ENCODE peak calls at places on chromosome 1, in four cellular contexts. One of them, this sample, is unnamed.
A peak's percentile ranks its signal among the peaks of the same experiment; 100 is the strongest.

GRCh38 chr1:93448983-93449805 is 1.3 kb downstream of the FNBP1L start:
- DNase-seq in midbrain: peak; percentile 13
- DNase-seq in GM13977: peak; percentile 18
- DNase-seq in T-helper 1 cell: no peak
- DNase-seq in this sample: no peak

GRCh38 chr1:92441316-92442311 is 45.1 kb downstream of the GFI1 start:
- DNase-seq in midbrain: no peak
- DNase-seq in GM13977: no peak
- DNase-seq in T-helper 1 cell: no peak
- DNase-seq in this sample: no peak

GRCh38 chr1:201023517-201023902 is at the start of gene KIF21B:
- DNase-seq in GM13977: peak; percentile 96
- DNase-seq in midbrain: peak; percentile 82
- DNase-seq in T-helper 1 cell: peak; percentile 90
- DNase-seq in this sample: peak; percentile 89

GRCh38 chr1:173330149-173330951 is 123.2 kb upstream of the TNFSF4 start:
- DNase-seq in GM13977: no peak
- DNase-seq in T-helper 1 cell: no peak
- DNase-seq in midbrain: no peak
- DNase-seq in this sample: no peak

GRCh38 chr1:230713915-230714764 is at the start of gene AGT:
- DNase-seq in midbrain: peak; percentile 86
- DNase-seq in GM13977: no peak
- DNase-seq in T-helper 1 cell: no peak
- DNase-seq in this sample: no peak

GRCh38 chr1:8276173-8276914 is 41.6 kb upstream of the SLC45A1 start:
- DNase-seq in T-helper 1 cell: peak; percentile 63
- DNase-seq in midbrain: no peak
- DNase-seq in GM13977: no peak
- DNase-seq in this sample: no peak

GRCh38 chr1:193058529-193059281 is 455 bp downstream of the UCHL5 start:
- DNase-seq in midbrain: no peak
- DNase-seq in GM13977: peak; percentile 60
- DNase-seq in T-helper 1 cell: peak; percentile 77
- DNase-seq in this sample: peak; percentile 35

GRCh38 chr1:42747125-42747524 is 7.1 kb upstream of the CLDN19 start:
- DNase-seq in T-helper 1 cell: no peak
- DNase-seq in GM13977: peak; percentile 58
- DNase-seq in midbrain: peak; percentile 35
- DNase-seq in this sample: peak; percentile 9

GRCh38 chr1:172400073-172400737 is 20.3 kb upstream of the C1orf105 start:
- DNase-seq in midbrain: no peak
- DNase-seq in GM13977: no peak
- DNase-seq in T-helper 1 cell: no peak
- DNase-seq in this sample: no peak

GRCh38 chr1:109067883-109068282 is 7.9 kb downstream of the TAF13 start:
- DNase-seq in midbrain: no peak
- DNase-seq in GM13977: no peak
- DNase-seq in T-helper 1 cell: no peak
- DNase-seq in this sample: no peak

GRCh38 chr1:151199860-151200581 is 1.7 kb downstream of the PIP5K1A start:
- DNase-seq in T-helper 1 cell: peak; percentile 33
- DNase-seq in GM13977: no peak
- DNase-seq in midbrain: no peak
- DNase-seq in this sample: no peak

GRCh38 chr1:170145691-170146676 is at the start of gene NTMT2:
- DNase-seq in midbrain: no peak
- DNase-seq in T-helper 1 cell: no peak
- DNase-seq in GM13977: no peak
- DNase-seq in this sample: no peak

GRCh38 chr1:44707959-44708831 is 22.8 kb downstream of the RNU5D-1 start:
- DNase-seq in midbrain: peak; percentile 39
- DNase-seq in GM13977: peak; percentile 50
- DNase-seq in T-helper 1 cell: peak; percentile 37
- DNase-seq in this sample: no peak

GRCh38 chr1:108089482-108089881 is 110.7 kb downstream of the SLC25A24 start:
- DNase-seq in T-helper 1 cell: no peak
- DNase-seq in midbrain: no peak
- DNase-seq in GM13977: no peak
- DNase-seq in this sample: no peak

GRCh38 chr1:6614019-6614952 is 755 bp downstream of the PHF13 start:
- DNase-seq in GM13977: peak; percentile 94
- DNase-seq in midbrain: peak; percentile 30
- DNase-seq in T-helper 1 cell: no peak
- DNase-seq in this sample: no peak

GRCh38 chr1:26285366-26286063 is 5.6 kb downstream of the SH3BGRL3 start:
- DNase-seq in GM13977: peak; percentile 51
- DNase-seq in T-helper 1 cell: peak; percentile 70
- DNase-seq in midbrain: no peak
- DNase-seq in this sample: peak; percentile 39

GRCh38 chr1:156622581-156623297 is 3.5 kb downstream of the HAPLN2 start:
- DNase-seq in GM13977: no peak
- DNase-seq in T-helper 1 cell: no peak
- DNase-seq in midbrain: no peak
- DNase-seq in this sample: no peak

GRCh38 chr1:101613549-101613948 is 376.7 kb downstream of the S1PR1 start:
- DNase-seq in GM13977: no peak
- DNase-seq in midbrain: no peak
- DNase-seq in T-helper 1 cell: no peak
- DNase-seq in this sample: no peak

GRCh38 chr1:156860639-156861423 is at the start of gene NTRK1:
- DNase-seq in midbrain: peak; percentile 27
- DNase-seq in GM13977: peak; percentile 86
- DNase-seq in T-helper 1 cell: peak; percentile 55
- DNase-seq in this sample: peak; percentile 46

GRCh38 chr1:44947060-44947773 is 39.2 kb downstream of the EIF2B3 start:
- DNase-seq in midbrain: no peak
- DNase-seq in GM13977: no peak
- DNase-seq in T-helper 1 cell: no peak
- DNase-seq in this sample: no peak

GRCh38 chr1:174051956-174052355 is 29.8 kb upstream of the RC3H1 start:
- DNase-seq in midbrain: peak; percentile 84
- DNase-seq in GM13977: no peak
- DNase-seq in T-helper 1 cell: no peak
- DNase-seq in this sample: no peak

GRCh38 chr1:26833432-26834405 is 7.2 kb downstream of the ZDHHC18 start:
- DNase-seq in midbrain: no peak
- DNase-seq in GM13977: peak; percentile 91
- DNase-seq in T-helper 1 cell: peak; percentile 97
- DNase-seq in this sample: peak; percentile 84

GRCh38 chr1:227888404-227889046 is 59.2 kb downstream of the WNT9A start:
- DNase-seq in midbrain: no peak
- DNase-seq in T-helper 1 cell: no peak
- DNase-seq in GM13977: no peak
- DNase-seq in this sample: no peak

GRCh38 chr1:70411360-70411844 is 334 bp downstream of the CTH start:
- DNase-seq in T-helper 1 cell: no peak
- DNase-seq in GM13977: no peak
- DNase-seq in midbrain: no peak
- DNase-seq in this sample: no peak

GRCh38 chr1:199007423-199007822 is 368.6 kb downstream of the PTPRC start:
- DNase-seq in midbrain: no peak
- DNase-seq in T-helper 1 cell: peak; percentile 21
- DNase-seq in GM13977: no peak
- DNase-seq in this sample: no peak

GRCh38 chr1:91559046-91559750 is 58.5 kb downstream of the CDC7 start:
- DNase-seq in midbrain: no peak
- DNase-seq in T-helper 1 cell: no peak
- DNase-seq in GM13977: no peak
- DNase-seq in this sample: no peak

GRCh38 chr1:235059221-235059620 is 69.4 kb downstream of the TOMM20 start:
- DNase-seq in GM13977: no peak
- DNase-seq in midbrain: no peak
- DNase-seq in T-helper 1 cell: no peak
- DNase-seq in this sample: no peak

GRCh38 chr1:100721502-100722205 is 2.1 kb downstream of the VCAM1 start:
- DNase-seq in midbrain: no peak
- DNase-seq in T-helper 1 cell: no peak
- DNase-seq in GM13977: no peak
- DNase-seq in this sample: no peak

GRCh38 chr1:29669488-29669871 is 433.2 kb downstream of the PTPRU start:
- DNase-seq in midbrain: no peak
- DNase-seq in T-helper 1 cell: no peak
- DNase-seq in GM13977: no peak
- DNase-seq in this sample: no peak

GRCh38 chr1:33082575-33083112 is 1.7 kb downstream of the AZIN2 start:
- DNase-seq in GM13977: no peak
- DNase-seq in midbrain: peak; percentile 18
- DNase-seq in T-helper 1 cell: no peak
- DNase-seq in this sample: no peak

GRCh38 chr1:153679337-153680119 is 1.0 kb downstream of the NPR1 start:
- DNase-seq in midbrain: no peak
- DNase-seq in GM13977: peak; percentile 52
- DNase-seq in T-helper 1 cell: peak; percentile 17
- DNase-seq in this sample: peak; percentile 35

GRCh38 chr1:182845894-182846293 is 6.7 kb downstream of the DHX9 start:
- DNase-seq in T-helper 1 cell: no peak
- DNase-seq in midbrain: no peak
- DNase-seq in GM13977: no peak
- DNase-seq in this sample: no peak

This sample was measured in T-cell.